ENCODE peak calls at places on chromosomes 2 and 18, in nine cellular contexts. Z is mammary epithelial cell, M is foreskin fibroblast, R is A549, N is AG04450, U is heart right ventricle, W is IMR-90, X is left ventricle myocardium inferior, I is ovary. C is an unnamed sample.

GRCh38 chr2:117855886-117856285 is 41.4 kb downstream of the DDX18 start:
- DNase-seq in Z (no peak), M (no peak), R (peak; percentile 9), N (no peak), U (no peak), W (no peak), X (no peak), I (no peak), C (no peak)

GRCh38 chr18:23068692-23069305 is 66.5 kb upstream of the CABLES1 start:
- DNase-seq in Z (no peak), M (no peak), R (no peak), N (no peak), U (no peak), W (no peak), X (no peak), I (no peak), C (no peak)

GRCh38 chr2:147558620-147559019 is 286.2 kb upstream of the ACVR2A start:
- DNase-seq in Z (no peak), M (no peak), R (no peak), N (no peak), U (no peak), W (no peak), X (no peak), I (no peak), C (no peak)

GRCh38 chr18:9629709-9630108 is 15.3 kb upstream of the PPP4R1 start:
- DNase-seq in Z (no peak), M (peak; percentile 77), R (no peak), N (no peak), U (no peak), W (peak; percentile 58), X (no peak), I (no peak), C (no peak)

GRCh38 chr2:222977121-222977520 is 74.9 kb upstream of the KCNE4 start:
- DNase-seq in Z (no peak), M (no peak), R (no peak), N (no peak), U (no peak), W (no peak), X (no peak), I (no peak), C (no peak)

GRCh38 chr18:75088622-75089211 is 120.2 kb downstream of the PTGR3 start:
- DNase-seq in Z (no peak), M (no peak), R (no peak), N (no peak), U (no peak), W (no peak), X (no peak), I (no peak), C (no peak)

GRCh38 chr2:205865794-205866490 is 183.6 kb downstream of the NRP2 start:
- DNase-seq in Z (peak; percentile 17), M (no peak), R (no peak), N (no peak), U (no peak), W (no peak), X (no peak), I (no peak), C (no peak)

GRCh38 chr2:172279843-172280242 is 147.5 kb upstream of the ITGA6 start:
- DNase-seq in Z (peak; percentile 30), M (no peak), R (no peak), N (no peak), U (no peak), W (no peak), X (no peak), I (no peak), C (no peak)

GRCh38 chr2:134160793-134161504 is 92.9 kb upstream of the MGAT5 start:
- DNase-seq in Z (no peak), M (peak; percentile 32), R (no peak), N (no peak), U (peak; percentile 51), W (peak; percentile 40), X (peak; percentile 52), I (peak; percentile 45), C (no peak)

GRCh38 chr2:167487728-167488127 is 599.4 kb downstream of the XIRP2 start:
- DNase-seq in Z (no peak), M (no peak), R (no peak), N (no peak), U (no peak), W (no peak), X (no peak), I (no peak), C (no peak)

GRCh38 chr2:96386470-96386869 is 50.9 kb downstream of the NCAPH start:
- DNase-seq in Z (peak; percentile 17), M (peak; percentile 10), R (no peak), N (no peak), U (no peak), W (no peak), X (no peak), I (no peak), C (no peak)

GRCh38 chr18:37578886-37579513 is 13.4 kb upstream of the CELF4 start:
- DNase-seq in Z (peak; percentile 33), M (no peak), R (peak; percentile 44), N (no peak), U (no peak), W (peak; percentile 33), X (no peak), I (no peak), C (no peak)

GRCh38 chr18:30093376-30093775 is 949.2 kb downstream of the DSC3 start:
- DNase-seq in Z (no peak), M (no peak), R (no peak), N (no peak), U (no peak), W (peak; percentile 1), X (no peak), I (no peak), C (no peak)

GRCh38 chr18:21164746-21165145 is 53.1 kb upstream of the ROCK1 start:
- DNase-seq in Z (no peak), M (no peak), R (no peak), N (no peak), U (no peak), W (no peak), X (no peak), I (no peak), C (no peak)

GRCh38 chr2:6999161-6999877 is 82.1 kb downstream of the RNF144A start:
- DNase-seq in Z (no peak), M (no peak), R (no peak), N (no peak), U (no peak), W (no peak), X (no peak), I (no peak), C (no peak)

GRCh38 chr2:7007488-7007845 is 90.3 kb downstream of the RNF144A start:
- DNase-seq in Z (no peak), M (no peak), R (no peak), N (no peak), U (no peak), W (no peak), X (no peak), I (no peak), C (no peak)

GRCh38 chr2:7007846-7008741 is 90.9 kb downstream of the RNF144A start:
- DNase-seq in Z (peak; percentile 38), M (no peak), R (no peak), N (no peak), U (peak; percentile 93), W (no peak), X (peak; percentile 94), I (peak; percentile 78), C (no peak)

GRCh38 chr2:7004641-7005040 is 87.4 kb downstream of the RNF144A start:
- DNase-seq in Z (no peak), M (no peak), R (no peak), N (no peak), U (no peak), W (no peak), X (no peak), I (no peak), C (no peak)

GRCh38 chr2:7003895-7004294 is 86.7 kb downstream of the RNF144A start:
- DNase-seq in Z (no peak), M (no peak), R (no peak), N (no peak), U (no peak), W (no peak), X (no peak), I (no peak), C (no peak)
- TF ChIP-seq CTCF in Z (no peak), M (no peak), R (no peak), N (no peak), U (no peak), W (no peak), X (no peak), I (no peak), C (no peak)

GRCh38 chr2:187654535-187654934 is 100.3 kb upstream of the TFPI start:
- DNase-seq in Z (no peak), M (no peak), R (no peak), N (no peak), U (peak; percentile 17), W (no peak), X (peak; percentile 34), I (no peak), C (no peak)
- H3K4me3 ChIP-seq in Z (no peak overlapping the region), M (no peak overlapping the region), R (no peak overlapping the region), N (no peak overlapping the region), U (no peak overlapping the region), W (no peak overlapping the region), X (no peak overlapping the region), I (no peak overlapping the region), C (no peak overlapping the region)

DNA sequence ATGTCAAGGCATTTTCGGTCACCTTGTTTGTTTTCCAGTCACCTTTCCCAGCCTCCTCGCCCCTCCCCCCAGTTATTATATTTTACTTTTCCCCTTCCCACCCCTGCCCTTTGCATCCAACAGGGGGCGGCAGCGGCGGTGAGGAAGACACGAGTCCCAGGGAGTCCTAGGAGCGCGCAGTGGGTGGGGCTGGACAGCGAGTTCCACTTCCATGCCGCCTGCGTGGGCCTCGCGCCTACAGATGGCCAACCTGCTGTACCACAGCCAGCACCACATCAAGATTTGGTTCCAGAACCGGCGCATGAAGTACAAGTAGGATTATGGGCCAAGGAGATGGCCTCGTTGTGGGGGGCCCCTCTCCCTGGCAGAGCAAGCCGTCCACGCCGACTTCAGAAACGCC is 37.2 kb upstream of the EVA1A start:
- DNase-seq in Z (no peak), M (no peak), R (no peak), N (no peak), U (no peak), W (no peak), X (no peak), I (no peak), C (no peak)
- TF ChIP-seq CTCF in Z (no peak), M (no peak), R (no peak), N (no peak), U (no peak), W (no peak), X (no peak), I (no peak), C (no peak)

GRCh38 chr2:112155331-112156151 is 17.4 kb downstream of the FBLN7 start:
- DNase-seq in Z (no peak), M (no peak), R (no peak), N (no peak), U (no peak), W (no peak), X (no peak), I (no peak), C (no peak)
- H3K4me3 ChIP-seq in Z (no peak overlapping the region), M (no peak overlapping the region), R (no peak overlapping the region), N (no peak overlapping the region), U (no peak overlapping the region), W (no peak overlapping the region), X (no peak overlapping the region), I (no peak overlapping the region), C (no peak overlapping the region)

C was measured in AG04449.